ENCODE peak calls at places on chromosomes 11 and 22, in nine cellular contexts. O is neural progenitor cell, K is colonic mucosa, P is IMR-90, T is pancreas, D is epithelial cell of esophagus, U is HFF-Myc, H is NB4, J is brain microvascular endothelial cell. G is an unnamed sample.

GRCh38 chr11:83054001-83054400 is 17.7 kb downstream of the RAB30 start:
- DNase-seq in T (no peak), J (no peak), O (no peak), D (no peak), U (no peak), P (no peak), K (no peak), H (no peak), G (no peak)

GRCh38 chr11:129766858-129767604 is 48.6 kb upstream of the TMEM45B start:
- DNase-seq in U (no peak), D (peak), P (peak), K (peak), J (peak), H (peak), O (peak), T (no peak), G (peak)

GRCh38 chr11:63558459-63559157 is 4.6 kb downstream of the PLAAT2 start:
- DNase-seq in U (no peak), O (no peak), H (no peak), T (peak), K (peak), D (no peak), J (no peak), P (no peak), G (no peak)

GRCh38 chr11:58656348-58656747 is 33.9 kb downstream of the CNTF start:
- DNase-seq in U (no peak), H (no peak), J (no peak), D (peak), K (no peak), P (no peak), O (no peak), T (no peak), G (no peak)

GRCh38 chr11:118715245-118715807 is 35.9 kb upstream of the TREH start:
- DNase-seq in D (peak), H (no peak), U (no peak), K (no peak), P (no peak), J (no peak), T (no peak), O (no peak), G (peak)

GRCh38 chr22:28435960-28436359 is 243.7 kb downstream of the TTC28 start:
- DNase-seq in H (no peak), P (no peak), U (no peak), K (no peak), T (no peak), D (peak), O (no peak), J (no peak), G (no peak)

GRCh38 chr11:110763249-110764011 is 51.2 kb upstream of the ARHGAP20 start:
- DNase-seq in T (no peak), J (peak), P (peak), D (no peak), H (no peak), O (no peak), K (peak), U (peak), G (peak)

GRCh38 chr11:82012276-82012675 is 721.4 kb downstream of the FAM181B start:
- DNase-seq in D (no peak), K (no peak), U (no peak), H (no peak), T (no peak), O (no peak), J (no peak), P (no peak), G (no peak)

GRCh38 chr22:26707090-26707489 is 49.7 kb downstream of the MIAT start:
- DNase-seq in P (no peak), T (no peak), H (no peak), K (no peak), U (no peak), D (no peak), O (no peak), J (no peak), G (no peak)

GRCh38 chr11:96337541-96338530 is 5.2 kb downstream of the MAML2 start:
- DNase-seq in P (peak), U (no peak), T (no peak), O (no peak), H (peak), K (peak), D (peak), J (no peak), G (peak)

GRCh38 chr11:117676501-117676900 is 120.5 kb downstream of the DSCAML1 start:
- DNase-seq in J (no peak), O (no peak), D (no peak), H (no peak), P (no peak), U (no peak), T (no peak), K (no peak), G (no peak)

GRCh38 chr22:23132376-23133091 is 9.3 kb downstream of the RSPH14 start:
- DNase-seq in H (no peak), J (no peak), D (no peak), U (no peak), K (no peak), T (no peak), P (no peak), O (no peak), G (no peak)

GRCh38 chr11:71489311-71490043 is 36.5 kb downstream of the NADSYN1 start:
- DNase-seq in O (no peak), P (peak), D (peak), U (peak), K (no peak), T (peak), H (no peak), J (peak), G (peak)

GRCh38 chr11:2260491-2261364 is 9.7 kb downstream of the ASCL2 start:
- DNase-seq in J (no peak), U (no peak), T (no peak), H (no peak), O (no peak), D (no peak), P (no peak), K (peak), G (no peak)

GRCh38 chr11:65429724-65430405 is 7.3 kb downstream of the NEAT1 start:
- DNase-seq in J (peak), U (no peak), O (no peak), H (peak), P (peak), D (peak), K (peak), T (peak), G (peak)
- H3K4me3 ChIP-seq in J (peak), U (peak), O (no peak), H (peak), P (peak), D (peak), K (no peak), T (peak), G (peak)

DNA sequence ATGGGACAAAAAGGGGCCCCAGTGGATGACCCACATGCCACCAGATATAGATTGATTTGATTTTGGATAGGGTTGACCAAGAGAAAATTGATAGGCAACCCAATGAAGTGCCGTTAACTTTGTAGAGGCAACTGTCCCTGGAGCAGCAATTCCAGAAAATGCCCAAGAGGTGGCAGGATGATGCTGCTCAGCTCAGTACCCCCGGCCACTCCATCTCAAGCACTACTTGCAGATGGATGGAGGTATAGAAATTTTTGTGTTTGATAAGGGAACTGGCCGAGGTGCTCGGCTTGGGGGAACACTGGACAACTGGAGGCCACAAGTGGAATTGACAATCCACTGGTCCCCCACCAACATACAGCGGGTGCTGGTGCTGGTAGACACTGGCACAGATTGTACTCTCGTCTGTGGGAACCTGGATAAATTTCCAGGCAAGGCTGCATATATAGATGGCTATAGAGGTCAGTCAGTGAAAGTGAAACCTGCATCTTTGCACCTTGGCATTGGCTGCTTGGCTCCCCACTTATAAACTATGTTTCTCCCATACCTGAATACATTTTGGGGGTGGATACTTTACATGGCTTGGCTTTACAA is 86.3 kb downstream of the CCDC83 start:
- DNase-seq in J (peak), P (peak), O (peak), U (no peak), H (peak), D (peak), T (no peak), K (peak), G (peak)
- TF ChIP-seq CTCF in J (peak), P (peak), O (peak), U (peak), H (peak), D (peak), T (peak), K (peak), G (peak)

GRCh38 chr11:114282488-114282887 is 13.7 kb upstream of the NNMT start:
- DNase-seq in P (no peak), T (no peak), K (no peak), U (no peak), H (no peak), O (no peak), J (no peak), D (no peak), G (no peak)

GRCh38 chr11:114280696-114281095 is 15.5 kb upstream of the NNMT start:
- DNase-seq in D (peak), U (peak), J (peak), P (peak), H (peak), T (no peak), K (peak), O (peak), G (peak)

GRCh38 chr11:114279778-114280532 is 16.2 kb upstream of the NNMT start:
- DNase-seq in T (no peak), O (no peak), U (no peak), H (no peak), D (peak), J (peak), K (no peak), P (peak), G (peak)

GRCh38 chr11:114283422-114283821 is 12.8 kb upstream of the NNMT start:
- DNase-seq in O (no peak), U (no peak), H (no peak), D (no peak), T (no peak), J (no peak), P (no peak), K (no peak), G (no peak)

DNA sequence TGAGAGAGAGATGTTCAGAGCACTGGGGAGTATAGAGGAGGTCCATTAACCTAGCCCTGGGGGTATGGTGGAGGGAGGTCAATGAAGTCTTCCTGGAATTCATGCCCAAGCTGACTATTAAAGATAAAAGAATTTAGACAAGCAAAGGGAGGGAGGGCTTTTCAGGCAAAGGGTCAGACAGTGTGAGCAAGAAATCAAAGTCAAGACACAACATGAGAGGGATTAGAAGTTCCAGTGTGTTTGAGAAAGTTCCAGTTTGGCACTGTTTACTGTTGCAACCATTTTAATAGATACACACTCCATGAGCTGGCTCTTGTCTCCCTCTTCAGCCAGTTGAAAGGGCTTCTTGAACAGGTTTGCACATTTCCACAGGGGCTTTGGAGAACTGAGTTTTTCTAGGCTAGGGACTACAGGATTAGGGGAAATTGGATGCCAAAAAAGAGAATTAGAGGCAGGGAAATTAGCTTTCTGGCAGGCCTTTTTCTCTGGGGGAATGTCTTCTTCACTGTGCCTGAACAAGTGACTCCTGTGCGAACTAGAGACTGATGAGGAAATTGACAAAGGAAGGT is 14.7 kb upstream of the NNMT start:
- DNase-seq in D (no peak), H (no peak), U (no peak), K (no peak), T (no peak), J (no peak), O (no peak), P (no peak), G (no peak)
- H3K4me3 ChIP-seq in D (no peak), H (no peak), U (no peak), K (no peak), T (no peak), J (no peak), O (no peak), P (no peak), G (no peak)

DNA sequence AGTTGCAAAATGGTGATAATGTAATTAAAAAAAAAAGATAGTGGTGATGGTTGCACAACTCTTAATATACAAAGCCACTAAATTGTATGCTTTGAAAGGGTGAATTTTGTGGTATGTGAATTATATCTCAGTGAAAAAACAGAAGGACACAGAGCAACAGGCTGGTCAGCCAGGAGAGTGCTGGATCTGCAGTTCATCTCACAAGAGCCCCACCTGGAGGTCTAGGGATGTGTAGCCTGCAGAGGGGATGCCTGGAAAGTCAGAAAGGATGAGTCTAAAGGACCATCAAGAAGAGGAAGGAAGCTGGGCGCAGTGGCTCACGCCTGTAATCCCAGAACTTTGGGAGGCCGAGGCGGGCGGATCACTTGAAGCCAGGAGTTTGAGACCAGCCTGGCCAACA is 9.0 kb downstream of the POLR3H start:
- DNase-seq in K (no peak), D (no peak), P (no peak), U (no peak), T (no peak), J (no peak), O (peak), H (no peak), G (no peak)
- TF ChIP-seq CTCF in K (no peak), D (peak), P (peak), U (peak), T (no peak), J (peak), O (peak), H (no peak), G (peak)

GRCh38 chr11:122979103-122979814 is 2.4 kb downstream of the BSX start:
- DNase-seq in D (no peak), P (no peak), K (no peak), T (no peak), U (no peak), H (no peak), J (no peak), O (peak), G (no peak)

GRCh38 chr11:122978303-122978620 is 3.4 kb downstream of the BSX start:
- DNase-seq in K (no peak), J (no peak), P (no peak), O (no peak), H (no peak), U (no peak), D (no peak), T (no peak), G (no peak)

GRCh38 chr11:122977455-122978302 is 4.0 kb downstream of the BSX start:
- DNase-seq in T (no peak), D (no peak), O (peak), H (no peak), J (no peak), K (no peak), U (no peak), P (no peak), G (no peak)

GRCh38 chr11:122976396-122976733 is 5.3 kb downstream of the BSX start:
- DNase-seq in U (no peak), D (no peak), J (no peak), T (no peak), H (no peak), O (no peak), P (no peak), K (no peak), G (no peak)

DNA sequence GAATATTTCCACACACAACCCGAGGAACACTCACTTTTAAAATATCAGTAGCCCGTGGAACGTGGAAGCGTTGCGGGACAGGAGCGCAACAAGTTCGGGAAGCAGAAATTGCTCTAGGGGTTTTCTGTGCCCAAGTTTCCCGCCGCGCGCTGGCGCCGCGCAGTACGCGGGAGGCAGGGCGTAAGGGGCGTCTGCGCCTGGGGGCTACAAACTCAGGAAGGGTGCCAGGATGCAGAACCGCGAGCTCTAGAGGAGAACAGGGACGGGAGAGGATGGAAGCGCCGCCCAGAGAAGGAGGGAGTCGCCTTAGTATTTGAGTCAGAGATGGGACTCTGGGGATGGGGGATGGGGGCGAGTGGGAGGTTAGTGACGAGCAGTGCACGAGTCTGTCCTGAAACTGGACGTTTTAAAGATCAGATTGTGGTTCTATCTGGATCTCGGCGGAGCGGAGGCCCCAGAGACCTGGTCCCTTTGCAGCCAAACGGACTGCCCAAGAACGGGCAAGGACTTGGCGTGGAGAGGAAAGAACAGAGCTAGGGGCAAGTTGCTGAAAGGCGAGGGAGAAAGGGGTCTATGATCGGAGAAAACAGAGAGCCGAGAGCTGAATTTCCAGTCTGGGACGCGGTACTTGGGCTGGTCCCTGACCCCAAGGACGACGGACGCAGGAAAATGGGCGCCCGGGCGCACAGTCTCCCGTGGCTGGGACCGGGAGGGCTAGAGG is 4.7 kb downstream of the BSX start:
- DNase-seq in J (no peak), D (no peak), P (no peak), O (peak), H (no peak), U (no peak), K (no peak), T (no peak), G (no peak)
- H3K4me3 ChIP-seq in J (no peak), D (no peak), P (no peak), O (peak), H (no peak), U (no peak), K (no peak), T (no peak), G (no peak)

G was measured in fibroblast of pulmonary artery.